ENCODE peak calls at places on chromosomes 1 and 21, in seven cellular contexts. One of them, this sample, is unnamed.

GRCh38 chr1:179757958-179758357 is 14.9 kb downstream of the FAM163A start:
- DNase-seq in activated CD8-positive, alpha-beta memory T cell treated with anti-CD3 and anti-CD28 coated beads for 4 hours: no peak
- DNase-seq in AG10803: no peak
- DNase-seq in cardiac fibroblast: no peak
- DNase-seq in neural crest cell: no peak
- DNase-seq in uterus: no peak
- DNase-seq in amniotic stem cell: no peak
- DNase-seq in this sample: no peak

GRCh38 chr1:117001254-117001927 is at the start of gene CD101:
- DNase-seq in uterus: no peak
- DNase-seq in activated CD8-positive, alpha-beta memory T cell treated with anti-CD3 and anti-CD28 coated beads for 4 hours: no peak
- DNase-seq in AG10803: no peak
- DNase-seq in amniotic stem cell: no peak
- DNase-seq in neural crest cell: no peak
- DNase-seq in cardiac fibroblast: no peak
- DNase-seq in this sample: no peak

GRCh38 chr1:207871117-207871649 is 39.7 kb downstream of the CD34 start:
- DNase-seq in cardiac fibroblast: no peak
- DNase-seq in neural crest cell: no peak
- DNase-seq in activated CD8-positive, alpha-beta memory T cell treated with anti-CD3 and anti-CD28 coated beads for 4 hours: no peak
- DNase-seq in AG10803: no peak
- DNase-seq in amniotic stem cell: no peak
- DNase-seq in uterus: no peak
- DNase-seq in this sample: no peak

GRCh38 chr1:232682248-232682647 is 52.3 kb upstream of the SIPA1L2 start:
- DNase-seq in amniotic stem cell: no peak
- DNase-seq in neural crest cell: no peak
- DNase-seq in AG10803: no peak
- DNase-seq in cardiac fibroblast: no peak
- DNase-seq in uterus: no peak
- DNase-seq in activated CD8-positive, alpha-beta memory T cell treated with anti-CD3 and anti-CD28 coated beads for 4 hours: no peak
- DNase-seq in this sample: no peak

GRCh38 chr1:108053291-108054023 is 88.5 kb upstream of the VAV3 start:
- DNase-seq in cardiac fibroblast: peak
- DNase-seq in amniotic stem cell: no peak
- DNase-seq in uterus: no peak
- DNase-seq in activated CD8-positive, alpha-beta memory T cell treated with anti-CD3 and anti-CD28 coated beads for 4 hours: no peak
- DNase-seq in AG10803: peak
- DNase-seq in neural crest cell: no peak
- DNase-seq in this sample: no peak

GRCh38 chr1:87329756-87330200 is 1.1 kb downstream of the LMO4 start:
- DNase-seq in neural crest cell: no peak
- DNase-seq in uterus: no peak
- DNase-seq in cardiac fibroblast: no peak
- DNase-seq in AG10803: no peak
- DNase-seq in amniotic stem cell: no peak
- DNase-seq in activated CD8-positive, alpha-beta memory T cell treated with anti-CD3 and anti-CD28 coated beads for 4 hours: no peak
- DNase-seq in this sample: no peak

GRCh38 chr1:199546323-199546722 is 481.2 kb upstream of the NR5A2 start:
- DNase-seq in uterus: no peak
- DNase-seq in AG10803: peak
- DNase-seq in amniotic stem cell: no peak
- DNase-seq in cardiac fibroblast: no peak
- DNase-seq in activated CD8-positive, alpha-beta memory T cell treated with anti-CD3 and anti-CD28 coated beads for 4 hours: no peak
- DNase-seq in neural crest cell: no peak
- DNase-seq in this sample: no peak

GRCh38 chr1:32892368-32893197 is 6.3 kb downstream of the HPCA start:
- DNase-seq in AG10803: no peak
- DNase-seq in neural crest cell: peak
- DNase-seq in activated CD8-positive, alpha-beta memory T cell treated with anti-CD3 and anti-CD28 coated beads for 4 hours: no peak
- DNase-seq in uterus: no peak
- DNase-seq in amniotic stem cell: no peak
- DNase-seq in cardiac fibroblast: no peak
- DNase-seq in this sample: no peak

GRCh38 chr1:234218078-234218477 is 155.2 kb upstream of the COA6 start:
- DNase-seq in uterus: no peak
- DNase-seq in neural crest cell: no peak
- DNase-seq in cardiac fibroblast: no peak
- DNase-seq in AG10803: no peak
- DNase-seq in activated CD8-positive, alpha-beta memory T cell treated with anti-CD3 and anti-CD28 coated beads for 4 hours: no peak
- DNase-seq in amniotic stem cell: no peak
- DNase-seq in this sample: no peak

GRCh38 chr1:234621657-234622335 is 11.8 kb upstream of the IRF2BP2 start:
- DNase-seq in amniotic stem cell: peak
- DNase-seq in AG10803: peak
- DNase-seq in cardiac fibroblast: peak
- DNase-seq in uterus: no peak
- DNase-seq in neural crest cell: no peak
- DNase-seq in activated CD8-positive, alpha-beta memory T cell treated with anti-CD3 and anti-CD28 coated beads for 4 hours: no peak
- DNase-seq in this sample: no peak

GRCh38 chr1:165216254-165216653 is 140.3 kb downstream of the LMX1A start:
- DNase-seq in neural crest cell: no peak
- DNase-seq in uterus: no peak
- DNase-seq in activated CD8-positive, alpha-beta memory T cell treated with anti-CD3 and anti-CD28 coated beads for 4 hours: no peak
- DNase-seq in amniotic stem cell: no peak
- DNase-seq in AG10803: no peak
- DNase-seq in cardiac fibroblast: no peak
- DNase-seq in this sample: no peak

GRCh38 chr1:104488296-104489015 is 738.8 kb downstream of the AMY1C start:
- DNase-seq in neural crest cell: no peak
- DNase-seq in cardiac fibroblast: no peak
- DNase-seq in AG10803: no peak
- DNase-seq in activated CD8-positive, alpha-beta memory T cell treated with anti-CD3 and anti-CD28 coated beads for 4 hours: no peak
- DNase-seq in uterus: no peak
- DNase-seq in amniotic stem cell: no peak
- DNase-seq in this sample: no peak

GRCh38 chr1:61083014-61083798 is 845 bp downstream of the NFIA start:
- DNase-seq in neural crest cell: no peak
- DNase-seq in uterus: peak
- DNase-seq in activated CD8-positive, alpha-beta memory T cell treated with anti-CD3 and anti-CD28 coated beads for 4 hours: no peak
- DNase-seq in amniotic stem cell: no peak
- DNase-seq in cardiac fibroblast: peak
- DNase-seq in AG10803: peak
- DNase-seq in this sample: no peak

GRCh38 chr1:210541680-210542358 is 213.1 kb downstream of the HHAT start:
- DNase-seq in amniotic stem cell: no peak
- DNase-seq in uterus: no peak
- DNase-seq in AG10803: no peak
- DNase-seq in activated CD8-positive, alpha-beta memory T cell treated with anti-CD3 and anti-CD28 coated beads for 4 hours: no peak
- DNase-seq in cardiac fibroblast: no peak
- DNase-seq in neural crest cell: no peak
- DNase-seq in this sample: no peak

GRCh38 chr21:22536511-22536910 is 1538.3 kb downstream of the NCAM2 start:
- DNase-seq in activated CD8-positive, alpha-beta memory T cell treated with anti-CD3 and anti-CD28 coated beads for 4 hours: no peak
- DNase-seq in uterus: no peak
- DNase-seq in cardiac fibroblast: peak
- DNase-seq in amniotic stem cell: no peak
- DNase-seq in neural crest cell: no peak
- DNase-seq in AG10803: no peak
- DNase-seq in this sample: no peak

GRCh38 chr21:7957713-7958064 is 2563.7 kb upstream of the TPTE start:
- DNase-seq in amniotic stem cell: no peak
- DNase-seq in activated CD8-positive, alpha-beta memory T cell treated with anti-CD3 and anti-CD28 coated beads for 4 hours: no peak
- DNase-seq in uterus: no peak
- DNase-seq in AG10803: no peak
- DNase-seq in neural crest cell: no peak
- DNase-seq in cardiac fibroblast: no peak
- DNase-seq in this sample: no peak

GRCh38 chr1:27878038-27878437 is 5.7 kb downstream of the THEMIS2 start:
- DNase-seq in amniotic stem cell: no peak
- DNase-seq in uterus: no peak
- DNase-seq in AG10803: no peak
- DNase-seq in cardiac fibroblast: no peak
- DNase-seq in activated CD8-positive, alpha-beta memory T cell treated with anti-CD3 and anti-CD28 coated beads for 4 hours: no peak
- DNase-seq in neural crest cell: no peak
- DNase-seq in this sample: no peak

GRCh38 chr1:53541761-53542550 is 82.8 kb downstream of the DMRTB1 start:
- DNase-seq in AG10803: peak
- DNase-seq in activated CD8-positive, alpha-beta memory T cell treated with anti-CD3 and anti-CD28 coated beads for 4 hours: no peak
- DNase-seq in cardiac fibroblast: peak
- DNase-seq in amniotic stem cell: peak
- DNase-seq in uterus: peak
- DNase-seq in neural crest cell: no peak
- DNase-seq in this sample: no peak

GRCh38 chr1:77469311-77469710 is 187.5 kb downstream of the AK5 start:
- DNase-seq in activated CD8-positive, alpha-beta memory T cell treated with anti-CD3 and anti-CD28 coated beads for 4 hours: no peak
- DNase-seq in uterus: no peak
- DNase-seq in AG10803: peak
- DNase-seq in neural crest cell: no peak
- DNase-seq in amniotic stem cell: no peak
- DNase-seq in cardiac fibroblast: peak
- DNase-seq in this sample: no peak

GRCh38 chr1:178536844-178537371 is 24.0 kb downstream of the TEX35 start:
- DNase-seq in amniotic stem cell: peak
- DNase-seq in AG10803: peak
- DNase-seq in cardiac fibroblast: peak
- DNase-seq in activated CD8-positive, alpha-beta memory T cell treated with anti-CD3 and anti-CD28 coated beads for 4 hours: no peak
- DNase-seq in uterus: peak
- DNase-seq in neural crest cell: no peak
- DNase-seq in this sample: no peak

GRCh38 chr1:238451781-238452310 is 561.1 kb upstream of the ZP4 start:
- DNase-seq in uterus: no peak
- DNase-seq in neural crest cell: no peak
- DNase-seq in cardiac fibroblast: no peak
- DNase-seq in activated CD8-positive, alpha-beta memory T cell treated with anti-CD3 and anti-CD28 coated beads for 4 hours: no peak
- DNase-seq in amniotic stem cell: no peak
- DNase-seq in AG10803: no peak
- DNase-seq in this sample: no peak

GRCh38 chr1:116847688-116848531 is 61.8 kb upstream of the PTGFRN start:
- DNase-seq in cardiac fibroblast: peak
- DNase-seq in neural crest cell: no peak
- DNase-seq in activated CD8-positive, alpha-beta memory T cell treated with anti-CD3 and anti-CD28 coated beads for 4 hours: no peak
- DNase-seq in AG10803: peak
- DNase-seq in uterus: peak
- DNase-seq in amniotic stem cell: peak
- DNase-seq in this sample: no peak

GRCh38 chr1:160981584-160982411 is 27.2 kb upstream of the ITLN2 start:
- DNase-seq in activated CD8-positive, alpha-beta memory T cell treated with anti-CD3 and anti-CD28 coated beads for 4 hours: no peak
- DNase-seq in neural crest cell: no peak
- DNase-seq in AG10803: no peak
- DNase-seq in uterus: no peak
- DNase-seq in amniotic stem cell: no peak
- DNase-seq in cardiac fibroblast: no peak
- DNase-seq in this sample: no peak

GRCh38 chr1:113429461-113430153 is 39.3 kb downstream of the MAGI3 start:
- DNase-seq in cardiac fibroblast: peak
- DNase-seq in amniotic stem cell: no peak
- DNase-seq in AG10803: no peak
- DNase-seq in uterus: no peak
- DNase-seq in neural crest cell: no peak
- DNase-seq in activated CD8-positive, alpha-beta memory T cell treated with anti-CD3 and anti-CD28 coated beads for 4 hours: no peak
- DNase-seq in this sample: no peak

GRCh38 chr1:192812420-192813209 is 3.8 kb downstream of the RGS2 start:
- DNase-seq in AG10803: no peak
- DNase-seq in amniotic stem cell: no peak
- DNase-seq in activated CD8-positive, alpha-beta memory T cell treated with anti-CD3 and anti-CD28 coated beads for 4 hours: no peak
- DNase-seq in neural crest cell: no peak
- DNase-seq in uterus: no peak
- DNase-seq in cardiac fibroblast: peak
- DNase-seq in this sample: no peak